ENCODE peak calls at places on chromosomes 13 and 19, in five cellular contexts. O, X, K, P and C are unnamed samples.

GRCh38 chr13:73059460-73060250 is 850 bp downstream of the KLF5 start:
- DNase-seq in O (no peak), X (no peak), K (peak), P (no peak), C (no peak)

GRCh38 chr13:94280357-94280756 is 199.1 kb downstream of the DCT start:
- DNase-seq in X (no peak), K (no peak), P (no peak), O (no peak), C (no peak)

GRCh38 chr19:52196256-52196967 is 6.6 kb downstream of the PPP2R1A start:
- DNase-seq in X (no peak), O (no peak), P (no peak), K (no peak), C (no peak)

GRCh38 chr19:10085641-10086031 is 481 bp upstream of the SHFL start:
- DNase-seq in K (no peak), X (peak), O (no peak), P (no peak), C (no peak)

GRCh38 chr19:18996796-18997394 is 36.4 kb downstream of the SUGP2 start:
- DNase-seq in X (no peak), P (no peak), O (no peak), K (no peak), C (no peak)

GRCh38 chr19:31160346-31160926 is 188.8 kb downstream of the TSHZ3 start:
- DNase-seq in K (no peak), X (peak), O (no peak), P (no peak), C (no peak)

GRCh38 chr13:45951724-45952123 is 100.2 kb upstream of the SIAH3 start:
- DNase-seq in X (peak), O (no peak), K (no peak), P (no peak), C (no peak)

GRCh38 chr19:38070573-38070972 is 153.4 kb downstream of the DPF1 start:
- DNase-seq in X (peak), P (peak), K (peak), O (peak), C (no peak)

GRCh38 chr13:50081106-50081898 is 66.1 kb downstream of the KCNRG start:
- DNase-seq in K (peak), X (no peak), O (no peak), P (no peak), C (no peak)